ENCODE peak calls at places on chromosomes 5 and 9, in six cellular contexts. O is A549, B is K562, Y is GM12878, Q is NB4, G is HepG2. Z is an unnamed sample.

GRCh38 chr5:147509041-147509709 is 693 bp downstream of the DPYSL3 start:
- DNase-seq in G (no peak), B (no peak), Y (no peak), Q (no peak), O (no peak), Z (no peak)

GRCh38 chr5:147522435-147522834 is 12.6 kb upstream of the DPYSL3 start:
- DNase-seq in Q (no peak), O (no peak), Y (no peak), B (no peak), G (no peak), Z (peak)

GRCh38 chr9:129583308-129584038 is 37.4 kb downstream of the C9orf50 start:
- DNase-seq in O (no peak), Q (peak), G (peak), B (no peak), Y (no peak), Z (no peak)

GRCh38 chr5:55621218-55621617 is 86.5 kb upstream of the PLPP1 start:
- DNase-seq in Q (no peak), G (peak), Y (no peak), O (no peak), B (no peak), Z (no peak)

GRCh38 chr5:176588297-176588696 is 21.7 kb downstream of the GPRIN1 start:
- DNase-seq in B (no peak), Y (no peak), Q (no peak), O (no peak), G (no peak), Z (no peak)

GRCh38 chr5:9621379-9621903 is 8.7 kb downstream of the TAS2R1 start:
- DNase-seq in O (no peak), Q (no peak), B (no peak), G (no peak), Y (no peak), Z (no peak)

GRCh38 chr9:8859416-8859815 is 1059.8 kb upstream of the DMAC1 start:
- DNase-seq in G (no peak), O (no peak), Y (no peak), B (no peak), Q (no peak), Z (no peak)

GRCh38 chr9:88953401-88954029 is 37.8 kb upstream of the S1PR3 start:
- DNase-seq in G (peak), O (no peak), B (no peak), Q (peak), Y (no peak), Z (peak)

GRCh38 chr9:77554706-77555105 is 93.4 kb downstream of the GNA14 start:
- DNase-seq in O (no peak), Q (no peak), G (no peak), B (no peak), Y (no peak), Z (no peak)

GRCh38 chr9:114718801-114719221 is 36.8 kb upstream of the TEX48 start:
- DNase-seq in G (no peak), Y (no peak), O (peak), B (peak), Q (no peak), Z (no peak)

GRCh38 chr5:92665506-92665905 is 915.5 kb downstream of the NR2F1-AS1 start:
- DNase-seq in O (no peak), Q (no peak), Y (no peak), B (no peak), G (no peak), Z (no peak)

GRCh38 chr5:149135536-149136201 is 5.6 kb upstream of the ABLIM3 start:
- DNase-seq in O (no peak), Q (no peak), G (no peak), Y (no peak), B (no peak), Z (peak)

GRCh38 chr5:178388381-178389030 is 155.9 kb upstream of the PHYKPL start:
- DNase-seq in Q (no peak), O (no peak), G (no peak), Y (no peak), B (no peak), Z (no peak)

GRCh38 chr5:81241961-81242648 is 9.0 kb downstream of the CKMT2 start:
- DNase-seq in Q (no peak), O (no peak), Y (peak), B (no peak), G (no peak), Z (no peak)

GRCh38 chr9:84937086-84937670 is 267.6 kb downstream of the NTRK2 start:
- DNase-seq in B (no peak), Y (no peak), Q (no peak), O (no peak), G (no peak), Z (no peak)

GRCh38 chr9:117073071-117073470 is 341.8 kb downstream of the ASTN2 start:
- DNase-seq in B (no peak), G (no peak), Q (no peak), O (no peak), Y (no peak), Z (no peak)

GRCh38 chr9:95143591-95144561 is 173.6 kb downstream of the FANCC start:
- DNase-seq in Q (no peak), G (peak), O (no peak), B (no peak), Y (no peak), Z (no peak)

GRCh38 chr5:149228610-149229297 is 42.9 kb upstream of the AFAP1L1 start:
- DNase-seq in G (peak), B (peak), Q (peak), O (peak), Y (no peak), Z (peak)

GRCh38 chr5:174402224-174402812 is 322.1 kb upstream of the MSX2 start:
- DNase-seq in B (no peak), Y (no peak), Q (no peak), G (no peak), O (no peak), Z (no peak)

GRCh38 chr9:134709512-134710270 is 68.1 kb downstream of the COL5A1 start:
- DNase-seq in Q (no peak), O (no peak), G (no peak), Y (no peak), B (no peak), Z (no peak)

GRCh38 chr9:128689820-128690683 is 1.0 kb downstream of the SET start:
- DNase-seq in O (peak), Y (no peak), B (peak), G (no peak), Q (peak), Z (peak)

GRCh38 chr5:142078706-142079105 is 29.9 kb upstream of the NDFIP1 start:
- DNase-seq in O (no peak), Y (no peak), B (no peak), G (no peak), Q (no peak), Z (no peak)

GRCh38 chr5:14184725-14185124 is 41.6 kb downstream of the TRIO start:
- DNase-seq in Q (no peak), O (no peak), Y (no peak), B (no peak), G (no peak), Z (no peak)

GRCh38 chr5:126395198-126395597 is 28.0 kb upstream of the GRAMD2B start:
- DNase-seq in O (no peak), Q (no peak), B (no peak), G (no peak), Y (no peak), Z (no peak)

GRCh38 chr5:140151719-140152609 is 23.0 kb upstream of the CYSTM1 start:
- DNase-seq in B (no peak), G (no peak), Q (no peak), Y (no peak), O (no peak), Z (no peak)

GRCh38 chr5:173762930-173763329 is 125.2 kb upstream of the CPEB4 start:
- DNase-seq in Q (peak), B (no peak), G (peak), O (no peak), Y (no peak), Z (no peak)

GRCh38 chr5:110354896-110355295 is 371.6 kb downstream of the TMEM232 start:
- DNase-seq in Y (no peak), G (no peak), B (no peak), Q (no peak), O (no peak), Z (no peak)

GRCh38 chr5:151222769-151223446 is 984 bp downstream of the CCDC69 start:
- DNase-seq in Y (no peak), G (no peak), Q (peak), O (peak), B (peak), Z (no peak)

GRCh38 chr9:38246833-38247232 is 145.7 kb upstream of the ALDH1B1 start:
- DNase-seq in Q (no peak), G (no peak), O (no peak), Y (no peak), B (no peak), Z (no peak)

GRCh38 chr9:112475318-112475717 is 11.3 kb upstream of the KIAA1958 start:
- DNase-seq in Q (no peak), O (no peak), Y (no peak), B (no peak), G (no peak), Z (no peak)

GRCh38 chr5:98458726-98459125 is 314.7 kb upstream of the RGMB start:
- DNase-seq in B (no peak), G (no peak), Q (no peak), O (no peak), Y (no peak), Z (no peak)

GRCh38 chr5:131282235-131282634 is 18.4 kb downstream of the CDC42SE2 start:
- DNase-seq in G (no peak), O (no peak), Y (no peak), B (no peak), Q (no peak), Z (no peak)

GRCh38 chr9:114938687-114939575 is 8.5 kb upstream of the TNFSF8 start:
- DNase-seq in Q (no peak), G (no peak), B (no peak), O (no peak), Y (no peak), Z (no peak)

GRCh38 chr9:114282507-114282906 is 40.4 kb upstream of the ORM1 start:
- DNase-seq in O (no peak), Y (no peak), G (no peak), B (no peak), Q (no peak), Z (no peak)

GRCh38 chr5:102596951-102597350 is 98.2 kb upstream of the SLCO6A1 start:
- DNase-seq in Y (no peak), O (no peak), Q (no peak), G (no peak), B (no peak), Z (no peak)
- TF ChIP-seq MYC in Y (no peak), O (no peak), Q (no peak), G (no peak), B (no peak), Z (no peak)

GRCh38 chr5:122500245-122501086 is 188.4 kb downstream of the SNCAIP start:
- DNase-seq in Y (no peak), Q (peak), G (peak), B (peak), O (peak), Z (peak)
- TF ChIP-seq MYC in Y (no peak), Q (no peak), G (no peak), B (no peak), O (no peak), Z (no peak)

GRCh38 chr9:706073-706472 is 135.4 kb upstream of the DMRT1 start:
- DNase-seq in B (no peak), G (peak), O (no peak), Y (no peak), Q (peak), Z (no peak)

GRCh38 chr9:708182-708555 is 133.3 kb upstream of the DMRT1 start:
- DNase-seq in O (no peak), Y (no peak), B (no peak), Q (peak), G (no peak), Z (no peak)

GRCh38 chr9:708556-709432 is 132.7 kb upstream of the DMRT1 start:
- DNase-seq in Q (peak), Y (no peak), B (no peak), O (no peak), G (peak), Z (peak)

GRCh38 chr9:703392-703791 is 138.1 kb upstream of the DMRT1 start:
- DNase-seq in G (no peak), B (no peak), O (no peak), Y (no peak), Q (no peak), Z (no peak)

GRCh38 chr9:706606-707451 is 134.7 kb upstream of the DMRT1 start:
- DNase-seq in B (peak), Y (no peak), O (no peak), Q (peak), G (peak), Z (peak)
- TF ChIP-seq MYC in B (no peak), Y (no peak), O (no peak), Q (peak), G (peak), Z (no peak)

DNA sequence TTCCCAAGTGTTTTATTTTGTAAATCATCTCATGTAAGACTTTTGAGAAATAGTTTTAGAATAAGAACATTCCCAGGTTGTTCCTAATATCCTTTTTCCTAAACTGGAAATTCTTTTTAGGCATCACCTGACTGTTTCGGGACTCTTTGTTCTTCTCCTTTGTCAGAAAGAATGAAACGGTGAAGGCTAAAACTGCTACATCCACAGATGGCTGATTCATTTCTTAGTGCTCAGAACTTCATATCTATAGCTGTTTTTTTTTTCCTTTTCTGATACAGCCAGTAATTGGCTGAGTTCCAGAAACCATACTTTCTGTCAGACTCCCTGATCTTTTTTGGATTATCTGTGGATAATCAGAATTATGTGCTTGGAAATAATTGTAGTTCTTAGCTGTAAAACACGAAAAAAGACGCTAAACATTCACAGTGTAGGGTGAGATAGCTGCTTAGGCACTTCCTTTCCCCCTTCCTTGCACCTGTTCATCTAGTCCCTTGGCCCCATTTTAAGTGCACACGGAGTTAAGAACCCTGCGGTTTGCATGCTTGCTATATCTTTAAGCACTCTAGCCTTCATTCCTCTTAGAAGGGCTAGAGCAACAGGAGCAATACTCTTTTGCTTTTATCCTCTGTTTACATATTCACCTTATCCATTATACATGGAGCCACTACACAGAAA is 283.9 kb downstream of the PJA2 start:
- DNase-seq in Q (no peak), B (no peak), O (no peak), Y (no peak), G (no peak), Z (no peak)
- TF ChIP-seq MYC in Q (no peak), B (no peak), O (no peak), Y (no peak), G (no peak), Z (no peak)

DNA sequence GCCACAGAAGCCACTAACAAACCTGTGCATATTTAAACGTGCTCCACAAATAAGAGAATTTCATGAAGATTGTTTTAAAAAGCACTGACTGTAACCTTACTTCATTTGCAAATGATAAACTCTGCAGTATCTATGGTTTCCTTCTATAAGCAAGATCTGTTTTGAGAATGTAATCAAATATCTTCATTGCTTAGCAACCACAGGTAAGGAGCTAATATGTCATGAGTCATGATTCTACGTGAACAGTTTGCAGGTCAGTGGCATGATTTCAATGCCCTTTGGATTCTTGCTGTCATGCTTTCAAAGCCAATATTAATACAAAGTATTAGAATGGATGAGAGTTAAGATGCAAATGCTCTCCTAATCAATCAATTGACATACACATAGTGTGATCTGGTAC is 325.0 kb downstream of the EDIL3 start:
- DNase-seq in Y (no peak), Q (no peak), B (no peak), O (no peak), G (no peak), Z (no peak)
- TF ChIP-seq MYC in Y (no peak), Q (no peak), B (no peak), O (no peak), G (no peak), Z (no peak)

GRCh38 chr9:125409217-125409636 is 147.6 kb downstream of the GAPVD1 start:
- DNase-seq in O (peak), Q (peak), Y (no peak), B (peak), G (no peak), Z (no peak)

GRCh38 chr9:125411171-125411756 is 149.6 kb downstream of the GAPVD1 start:
- DNase-seq in G (no peak), B (no peak), Y (no peak), O (no peak), Q (no peak), Z (no peak)

GRCh38 chr9:125412166-125412565 is 150.5 kb downstream of the GAPVD1 start:
- DNase-seq in Q (no peak), B (no peak), G (no peak), O (no peak), Y (no peak), Z (no peak)

GRCh38 chr9:125409637-125410521 is 148.3 kb downstream of the GAPVD1 start:
- DNase-seq in Q (peak), Y (no peak), B (peak), G (peak), O (peak), Z (no peak)

DNA sequence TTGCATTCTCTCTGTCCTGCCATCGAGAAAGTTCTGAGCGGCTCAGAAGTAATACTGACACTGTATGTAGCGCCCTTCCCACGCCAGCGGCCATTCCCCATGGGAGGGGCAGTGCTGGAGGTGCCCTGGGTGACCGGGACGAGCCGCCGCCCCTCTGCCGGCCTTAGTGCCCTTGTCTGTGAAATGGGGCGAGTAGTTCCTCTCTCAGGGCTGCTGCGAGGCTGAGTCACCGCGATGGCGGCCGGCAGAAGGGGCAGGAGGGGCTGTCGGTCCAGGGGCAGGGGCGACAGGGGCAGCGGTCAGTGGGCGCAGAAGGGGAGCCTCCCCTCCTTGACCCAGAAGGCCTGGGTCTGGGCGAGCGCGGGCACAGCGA is 148.9 kb downstream of the GAPVD1 start:
- DNase-seq in B (no peak), Y (no peak), G (no peak), Q (no peak), O (no peak), Z (no peak)
- TF ChIP-seq MYC in B (no peak), Y (no peak), G (no peak), Q (no peak), O (no peak), Z (no peak)

GRCh38 chr5:68074048-68074632 is 141.4 kb upstream of the PIK3R1 start:
- DNase-seq in O (no peak), G (no peak), B (no peak), Y (no peak), Q (peak), Z (no peak)
- TF ChIP-seq MYC in O (no peak), G (no peak), B (no peak), Y (no peak), Q (no peak), Z (no peak)